ENCODE peak calls at places on chromosomes 1 and 21, in ten cellular contexts. W is G401; Q is HuH-7.5; J is heart right ventricle; P is stimulated activated CD8-positive, alpha-beta memory T cell treated with anti-CD3 and anti-CD28 coated beads, Interleukin-4, amount 100 ng/mL, for 1 hour; F is renal cortical epithelial cell; H is amniotic epithelial cell; C is iris pigment epithelial cell; R is stimulated activated CD4-positive, alpha-beta T cell treated with anti-CD3 and anti-CD28 coated beads, Interleukin-1b, Interleukin-23, amount 100 ng/mL, for 4 hours; U is kidney tubule cell. S is an unnamed sample.

GRCh38 chr21:14753466-14754258 is 207.5 kb upstream of the SAMSN1 start:
- DNase-seq in J (no peak), R (no peak), Q (no peak), P (no peak), H (no peak), W (no peak), C (no peak), F (no peak), U (no peak), S (no peak)

GRCh38 chr1:176096015-176096414 is 111.1 kb downstream of the COP1 start:
- DNase-seq in R (no peak), F (no peak), C (no peak), Q (no peak), J (no peak), U (no peak), W (no peak), P (no peak), H (no peak), S (no peak)

GRCh38 chr1:194598098-194598497 is 1411.7 kb upstream of the B3GALT2 start:
- DNase-seq in U (no peak), C (no peak), P (no peak), F (no peak), Q (no peak), R (no peak), J (no peak), H (peak), W (no peak), S (no peak)

GRCh38 chr1:28066393-28067154 is 21.8 kb downstream of the EYA3 start:
- DNase-seq in Q (no peak), C (no peak), R (no peak), J (no peak), F (no peak), U (no peak), W (no peak), H (peak), P (no peak), S (no peak)

GRCh38 chr1:90143522-90144050 is 148.7 kb downstream of the ZNF326 start:
- DNase-seq in F (no peak), J (no peak), P (no peak), R (no peak), Q (no peak), U (no peak), W (no peak), H (no peak), C (no peak), S (no peak)

GRCh38 chr1:230430499-230430898 is 4.4 kb upstream of the PGBD5 start:
- DNase-seq in P (no peak), C (no peak), W (no peak), U (no peak), J (no peak), H (no peak), Q (no peak), R (no peak), F (no peak), S (no peak)

GRCh38 chr1:161198877-161199431 is at the start of gene ADAMTS4:
- DNase-seq in Q (no peak), C (peak), W (no peak), P (no peak), U (no peak), R (no peak), H (no peak), F (no peak), J (peak), S (no peak)

GRCh38 chr1:39132505-39133339 is 71.8 kb upstream of the MACF1 start:
- DNase-seq in H (no peak), U (peak), W (peak), J (peak), C (no peak), Q (peak), F (peak), P (no peak), R (no peak), S (peak)

GRCh38 chr1:58397187-58397820 is 149.2 kb downstream of the OMA1 start:
- DNase-seq in R (no peak), J (no peak), C (peak), H (peak), P (no peak), F (peak), U (peak), W (no peak), Q (no peak), S (peak)

GRCh38 chr1:65948609-65949229 is 156.0 kb downstream of the PDE4B start:
- DNase-seq in W (no peak), J (no peak), F (peak), Q (no peak), C (peak), P (no peak), R (no peak), H (peak), U (peak), S (peak)

GRCh38 chr1:186055846-186056245 is 319.2 kb downstream of the TPR start:
- DNase-seq in Q (no peak), F (peak), J (no peak), H (no peak), W (no peak), P (no peak), R (no peak), U (peak), C (peak), S (no peak)

GRCh38 chr1:105793541-105794146 is 1262.8 kb upstream of the PRMT6 start:
- DNase-seq in F (peak), R (no peak), U (peak), H (no peak), P (no peak), Q (peak), C (peak), J (no peak), W (peak), S (peak)

GRCh38 chr1:17113973-17114372 is 5.3 kb downstream of the PADI2 start:
- DNase-seq in P (no peak), H (no peak), C (no peak), F (no peak), J (peak), W (no peak), Q (no peak), R (no peak), U (no peak), S (no peak)

GRCh38 chr1:24793762-24794161 is 48.5 kb downstream of the CLIC4 start:
- DNase-seq in W (no peak), Q (no peak), U (peak), R (no peak), F (peak), H (peak), C (peak), J (peak), P (no peak), S (no peak)

GRCh38 chr1:48418742-48419141 is 53.3 kb downstream of the SPATA6 start:
- DNase-seq in H (no peak), U (no peak), W (no peak), Q (no peak), P (no peak), J (no peak), F (no peak), C (no peak), R (no peak), S (no peak)

GRCh38 chr1:91651671-91652071 is 151.0 kb downstream of the CDC7 start:
- DNase-seq in W (no peak), Q (no peak), R (no peak), H (peak), U (peak), F (peak), J (peak), P (no peak), C (peak), S (peak)

GRCh38 chr1:91765293-91765692 is 120.7 kb downstream of the TGFBR3 start:
- DNase-seq in J (no peak), W (no peak), C (no peak), H (peak), P (no peak), R (no peak), F (no peak), U (no peak), Q (no peak), S (no peak)

GRCh38 chr1:88678405-88678804 is 5.7 kb upstream of the PKN2 start:
- DNase-seq in W (no peak), C (no peak), P (no peak), F (peak), U (peak), Q (no peak), H (no peak), R (no peak), J (no peak), S (no peak)

GRCh38 chr1:89277725-89278124 is 5.1 kb upstream of the GBP5 start:
- DNase-seq in Q (no peak), U (no peak), J (no peak), W (no peak), H (peak), F (no peak), C (peak), P (no peak), R (no peak), S (no peak)

GRCh38 chr1:32273389-32274208 is 18.3 kb upstream of the HDAC1 start:
- DNase-seq in W (no peak), Q (peak), F (peak), J (no peak), P (peak), R (peak), U (peak), C (no peak), H (peak), S (peak)

GRCh38 chr1:247301176-247301540 is 30.5 kb downstream of the ZNF496 start:
- DNase-seq in W (no peak), C (no peak), F (no peak), R (no peak), J (no peak), Q (no peak), H (no peak), P (no peak), U (no peak), S (no peak)

GRCh38 chr1:65002156-65002507 is 35.8 kb upstream of the JAK1 start:
- DNase-seq in Q (no peak), F (no peak), H (no peak), J (no peak), U (no peak), R (no peak), W (no peak), C (no peak), P (no peak), S (no peak)

GRCh38 chr1:221040716-221041275 is 161.6 kb downstream of the HLX start:
- DNase-seq in H (no peak), R (no peak), C (no peak), Q (no peak), P (no peak), F (peak), W (no peak), U (peak), J (no peak), S (no peak)